ENCODE peak calls at places on chromosomes 5 and 9, in nine cellular contexts. One of them, this sample, is unnamed.

GRCh38 chr5:33180900-33181299 is 259.9 kb upstream of the TARS1 start:
- DNase-seq in IMR-90: peak; percentile 70
- DNase-seq in HCT116: peak; percentile 28
- DNase-seq in A673: peak; percentile 25
- DNase-seq in foreskin keratinocyte: no peak
- DNase-seq in CD8-positive, alpha-beta T cell: no peak
- DNase-seq in lung: no peak
- DNase-seq in psoas muscle: no peak
- DNase-seq in neural progenitor cell: peak; percentile 26
- DNase-seq in this sample: no peak

GRCh38 chr9:137876781-137877386 is 698 bp upstream of the CACNA1B start:
- DNase-seq in psoas muscle: no peak
- DNase-seq in A673: no peak
- DNase-seq in CD8-positive, alpha-beta T cell: no peak
- DNase-seq in neural progenitor cell: no peak
- DNase-seq in lung: no peak
- DNase-seq in HCT116: no peak
- DNase-seq in IMR-90: no peak
- DNase-seq in foreskin keratinocyte: no peak
- DNase-seq in this sample: no peak

GRCh38 chr5:138754699-138755057 is 1.5 kb downstream of the CTNNA1 start:
- DNase-seq in psoas muscle: no peak
- DNase-seq in foreskin keratinocyte: no peak
- DNase-seq in neural progenitor cell: no peak
- DNase-seq in lung: no peak
- DNase-seq in CD8-positive, alpha-beta T cell: no peak
- DNase-seq in HCT116: peak; percentile 39
- DNase-seq in A673: no peak
- DNase-seq in IMR-90: no peak
- DNase-seq in this sample: peak; percentile 62

GRCh38 chr5:132238169-132238744 is 10.6 kb upstream of the P4HA2 start:
- DNase-seq in lung: peak; percentile 77
- DNase-seq in foreskin keratinocyte: no peak
- DNase-seq in IMR-90: peak; percentile 68
- DNase-seq in neural progenitor cell: peak; percentile 70
- DNase-seq in HCT116: no peak
- DNase-seq in CD8-positive, alpha-beta T cell: peak; percentile 54
- DNase-seq in A673: peak; percentile 74
- DNase-seq in psoas muscle: peak; percentile 70
- DNase-seq in this sample: peak; percentile 82

GRCh38 chr5:50814541-50814940 is 148.1 kb downstream of the PARP8 start:
- DNase-seq in foreskin keratinocyte: no peak
- DNase-seq in IMR-90: no peak
- DNase-seq in lung: no peak
- DNase-seq in HCT116: no peak
- DNase-seq in CD8-positive, alpha-beta T cell: no peak
- DNase-seq in neural progenitor cell: no peak
- DNase-seq in psoas muscle: no peak
- DNase-seq in A673: no peak
- DNase-seq in this sample: no peak

GRCh38 chr9:121744002-121744686 is 92.7 kb downstream of the DAB2IP start:
- DNase-seq in lung: no peak
- DNase-seq in IMR-90: peak; percentile 43
- DNase-seq in CD8-positive, alpha-beta T cell: no peak
- DNase-seq in neural progenitor cell: peak; percentile 46
- DNase-seq in psoas muscle: peak; percentile 65
- DNase-seq in A673: peak; percentile 44
- DNase-seq in HCT116: no peak
- DNase-seq in foreskin keratinocyte: no peak
- DNase-seq in this sample: peak; percentile 71

GRCh38 chr5:134992148-134992547 is 24.4 kb downstream of the CATSPER3 start:
- DNase-seq in lung: no peak
- DNase-seq in A673: no peak
- DNase-seq in CD8-positive, alpha-beta T cell: no peak
- DNase-seq in psoas muscle: no peak
- DNase-seq in foreskin keratinocyte: no peak
- DNase-seq in HCT116: no peak
- DNase-seq in neural progenitor cell: no peak
- DNase-seq in IMR-90: no peak
- DNase-seq in this sample: no peak

GRCh38 chr5:119417891-119418781 is 34.2 kb upstream of the HSD17B4 start:
- DNase-seq in lung: no peak
- DNase-seq in A673: peak; percentile 79
- DNase-seq in IMR-90: peak; percentile 76
- DNase-seq in HCT116: no peak
- DNase-seq in psoas muscle: no peak
- DNase-seq in CD8-positive, alpha-beta T cell: no peak
- DNase-seq in foreskin keratinocyte: no peak
- DNase-seq in neural progenitor cell: peak; percentile 27
- DNase-seq in this sample: no peak

GRCh38 chr9:69071059-69071458 is 35.5 kb downstream of the FXN start:
- DNase-seq in neural progenitor cell: no peak
- DNase-seq in CD8-positive, alpha-beta T cell: no peak
- DNase-seq in A673: no peak
- DNase-seq in HCT116: no peak
- DNase-seq in IMR-90: no peak
- DNase-seq in lung: no peak
- DNase-seq in psoas muscle: no peak
- DNase-seq in foreskin keratinocyte: no peak
- DNase-seq in this sample: no peak

GRCh38 chr5:38783011-38783551 is 62.7 kb upstream of the OSMR start:
- DNase-seq in lung: no peak
- DNase-seq in CD8-positive, alpha-beta T cell: no peak
- DNase-seq in HCT116: no peak
- DNase-seq in neural progenitor cell: no peak
- DNase-seq in foreskin keratinocyte: no peak
- DNase-seq in IMR-90: peak; percentile 95
- DNase-seq in psoas muscle: no peak
- DNase-seq in A673: peak; percentile 82
- DNase-seq in this sample: no peak

GRCh38 chr5:111411321-111411720 is 101.0 kb downstream of the STARD4 start:
- DNase-seq in CD8-positive, alpha-beta T cell: no peak
- DNase-seq in HCT116: no peak
- DNase-seq in neural progenitor cell: no peak
- DNase-seq in psoas muscle: no peak
- DNase-seq in A673: no peak
- DNase-seq in lung: no peak
- DNase-seq in IMR-90: peak; percentile 49
- DNase-seq in foreskin keratinocyte: peak; percentile 34
- DNase-seq in this sample: no peak

GRCh38 chr9:110835859-110836271 is 167.3 kb downstream of the MUSK start:
- DNase-seq in psoas muscle: no peak
- DNase-seq in A673: no peak
- DNase-seq in neural progenitor cell: no peak
- DNase-seq in lung: no peak
- DNase-seq in foreskin keratinocyte: no peak
- DNase-seq in CD8-positive, alpha-beta T cell: no peak
- DNase-seq in HCT116: no peak
- DNase-seq in IMR-90: peak; percentile 61
- DNase-seq in this sample: no peak
- H3K27ac ChIP-seq in psoas muscle: no peak overlapping the region
- H3K27ac ChIP-seq in A673: no peak overlapping the region
- H3K27ac ChIP-seq in neural progenitor cell: no peak overlapping the region
- H3K27ac ChIP-seq in lung: no peak overlapping the region
- H3K27ac ChIP-seq in foreskin keratinocyte: no peak overlapping the region
- H3K27ac ChIP-seq in CD8-positive, alpha-beta T cell: no peak overlapping the region
- H3K27ac ChIP-seq in HCT116: no peak overlapping the region
- H3K27ac ChIP-seq in IMR-90: peak overlapping the region; percentile 97
- H3K27ac ChIP-seq in this sample: no peak overlapping the region

GRCh38 chr9:115946530-115946929 is 207.1 kb upstream of the PAPPA start:
- DNase-seq in HCT116: no peak
- DNase-seq in foreskin keratinocyte: no peak
- DNase-seq in CD8-positive, alpha-beta T cell: no peak
- DNase-seq in IMR-90: no peak
- DNase-seq in lung: no peak
- DNase-seq in neural progenitor cell: no peak
- DNase-seq in A673: no peak
- DNase-seq in psoas muscle: no peak
- DNase-seq in this sample: no peak

GRCh38 chr9:115945009-115945431 is 208.6 kb upstream of the PAPPA start:
- DNase-seq in A673: no peak
- DNase-seq in CD8-positive, alpha-beta T cell: no peak
- DNase-seq in HCT116: no peak
- DNase-seq in lung: no peak
- DNase-seq in foreskin keratinocyte: no peak
- DNase-seq in psoas muscle: no peak
- DNase-seq in neural progenitor cell: no peak
- DNase-seq in IMR-90: peak; percentile 20
- DNase-seq in this sample: no peak

GRCh38 chr9:115943591-115944165 is 209.9 kb upstream of the PAPPA start:
- DNase-seq in neural progenitor cell: no peak
- DNase-seq in IMR-90: no peak
- DNase-seq in psoas muscle: no peak
- DNase-seq in A673: no peak
- DNase-seq in HCT116: no peak
- DNase-seq in CD8-positive, alpha-beta T cell: no peak
- DNase-seq in lung: no peak
- DNase-seq in foreskin keratinocyte: no peak
- DNase-seq in this sample: no peak

GRCh38 chr9:115941561-115942315 is 211.9 kb upstream of the PAPPA start:
- DNase-seq in neural progenitor cell: no peak
- DNase-seq in HCT116: no peak
- DNase-seq in psoas muscle: no peak
- DNase-seq in lung: no peak
- DNase-seq in CD8-positive, alpha-beta T cell: no peak
- DNase-seq in A673: no peak
- DNase-seq in foreskin keratinocyte: peak; percentile 76
- DNase-seq in IMR-90: peak; percentile 82
- DNase-seq in this sample: no peak

DNA sequence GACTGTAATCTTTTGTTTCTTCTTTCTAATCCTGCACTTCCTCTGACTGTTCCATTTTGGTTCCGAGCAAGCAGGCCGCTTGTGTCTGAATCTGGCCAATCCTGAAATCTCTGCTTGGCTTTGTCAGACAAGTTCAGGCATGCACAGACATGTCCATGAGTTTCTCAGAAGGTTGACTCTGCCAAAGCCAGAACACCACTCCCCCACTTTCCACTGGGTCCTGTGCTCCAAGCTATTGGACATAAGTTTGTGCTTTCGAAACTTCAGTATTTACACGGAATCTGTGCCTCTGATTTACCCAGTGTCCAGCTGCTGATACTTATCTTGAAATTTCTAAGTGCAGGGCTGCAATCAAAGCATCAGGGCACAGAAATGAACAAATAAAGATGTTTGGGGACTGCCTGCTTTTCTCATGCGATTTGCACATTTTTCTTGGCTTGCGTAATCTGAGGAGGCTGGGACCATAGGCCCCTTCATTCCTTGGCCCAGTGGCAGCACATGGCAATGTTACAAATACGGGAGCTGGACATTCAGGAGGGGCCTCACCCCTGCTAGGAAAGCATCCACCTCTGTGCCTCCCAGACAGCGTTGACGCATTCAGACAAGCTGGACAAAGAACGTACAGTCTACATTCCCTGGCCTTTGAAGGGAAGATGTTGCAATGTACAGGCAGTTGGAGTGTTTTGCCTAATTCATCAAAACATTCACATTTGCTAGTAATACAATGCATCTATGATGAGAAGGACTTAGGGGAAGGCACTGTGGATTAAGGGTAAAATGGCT is 209.2 kb upstream of the PAPPA start:
- DNase-seq in neural progenitor cell: peak; percentile 4
- DNase-seq in foreskin keratinocyte: peak; percentile 81
- DNase-seq in lung: peak; percentile 70
- DNase-seq in HCT116: no peak
- DNase-seq in psoas muscle: peak; percentile 82
- DNase-seq in CD8-positive, alpha-beta T cell: no peak
- DNase-seq in IMR-90: peak; percentile 100
- DNase-seq in A673: peak; percentile 77
- DNase-seq in this sample: peak; percentile 90
- H3K4me1 ChIP-seq in neural progenitor cell: peaks cover 9% of the 10 kb centered on the region
- H3K4me1 ChIP-seq in foreskin keratinocyte: peaks cover 44% of the 10 kb centered on the region
- H3K4me1 ChIP-seq in lung: no peaks in the 10 kb centered on the region
- H3K4me1 ChIP-seq in HCT116: peaks cover 6% of the 10 kb centered on the region
- H3K4me1 ChIP-seq in psoas muscle: no peaks in the 10 kb centered on the region
- H3K4me1 ChIP-seq in CD8-positive, alpha-beta T cell: no peaks in the 10 kb centered on the region
- H3K4me1 ChIP-seq in IMR-90: peaks cover 25% of the 10 kb centered on the region
- H3K4me1 ChIP-seq in A673: peaks cover 24% of the 10 kb centered on the region
- H3K4me1 ChIP-seq in this sample: no peaks in the 10 kb centered on the region

GRCh38 chr9:136365775-136366223 is 2.3 kb upstream of the DNLZ start:
- DNase-seq in neural progenitor cell: no peak
- DNase-seq in A673: no peak
- DNase-seq in CD8-positive, alpha-beta T cell: no peak
- DNase-seq in HCT116: no peak
- DNase-seq in IMR-90: no peak
- DNase-seq in lung: no peak
- DNase-seq in psoas muscle: no peak
- DNase-seq in foreskin keratinocyte: no peak
- DNase-seq in this sample: no peak
- H3K27ac ChIP-seq in neural progenitor cell: no peak overlapping the region
- H3K27ac ChIP-seq in A673: no peak overlapping the region
- H3K27ac ChIP-seq in CD8-positive, alpha-beta T cell: no peak overlapping the region
- H3K27ac ChIP-seq in HCT116: no peak overlapping the region
- H3K27ac ChIP-seq in IMR-90: no peak overlapping the region
- H3K27ac ChIP-seq in lung: no peak overlapping the region
- H3K27ac ChIP-seq in psoas muscle: no peak overlapping the region
- H3K27ac ChIP-seq in foreskin keratinocyte: no peak overlapping the region
- H3K27ac ChIP-seq in this sample: no peak overlapping the region

GRCh38 chr5:154771383-154771901 is 16.3 kb downstream of the LARP1 start:
- DNase-seq in neural progenitor cell: peak; percentile 58
- DNase-seq in CD8-positive, alpha-beta T cell: no peak
- DNase-seq in A673: peak; percentile 20
- DNase-seq in IMR-90: peak; percentile 92
- DNase-seq in HCT116: no peak
- DNase-seq in lung: no peak
- DNase-seq in foreskin keratinocyte: no peak
- DNase-seq in psoas muscle: no peak
- DNase-seq in this sample: peak; percentile 40

GRCh38 chr5:154770111-154770510 is 14.9 kb downstream of the LARP1 start:
- DNase-seq in foreskin keratinocyte: no peak
- DNase-seq in IMR-90: no peak
- DNase-seq in CD8-positive, alpha-beta T cell: no peak
- DNase-seq in neural progenitor cell: no peak
- DNase-seq in HCT116: no peak
- DNase-seq in A673: no peak
- DNase-seq in lung: no peak
- DNase-seq in psoas muscle: no peak
- DNase-seq in this sample: no peak

GRCh38 chr5:154768207-154768606 is 13.0 kb downstream of the LARP1 start:
- DNase-seq in neural progenitor cell: no peak
- DNase-seq in HCT116: no peak
- DNase-seq in foreskin keratinocyte: no peak
- DNase-seq in IMR-90: no peak
- DNase-seq in CD8-positive, alpha-beta T cell: no peak
- DNase-seq in lung: no peak
- DNase-seq in A673: no peak
- DNase-seq in psoas muscle: no peak
- DNase-seq in this sample: no peak

GRCh38 chr5:154776167-154776566 is 21.0 kb downstream of the LARP1 start:
- DNase-seq in HCT116: no peak
- DNase-seq in lung: no peak
- DNase-seq in IMR-90: no peak
- DNase-seq in psoas muscle: no peak
- DNase-seq in A673: no peak
- DNase-seq in foreskin keratinocyte: no peak
- DNase-seq in neural progenitor cell: no peak
- DNase-seq in CD8-positive, alpha-beta T cell: no peak
- DNase-seq in this sample: no peak

DNA sequence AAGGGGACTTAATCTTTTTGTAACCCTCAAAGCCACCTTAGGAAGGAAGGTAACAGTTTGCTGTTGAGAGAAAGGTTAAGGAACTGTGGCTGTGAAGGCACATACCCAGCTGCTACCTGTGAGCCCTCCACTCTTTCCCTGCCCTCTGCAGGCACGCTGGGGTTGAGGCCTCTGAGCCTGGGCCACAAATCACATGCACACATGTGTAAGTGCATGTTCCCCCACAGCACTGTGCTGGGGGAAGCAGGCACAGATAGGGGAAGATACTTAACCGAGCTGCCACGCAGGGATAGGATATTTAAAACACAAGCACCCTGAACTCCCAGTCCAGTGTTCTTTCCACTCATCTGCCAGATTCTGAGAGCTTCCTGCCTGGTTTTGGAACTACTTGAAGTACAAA is 18.1 kb downstream of the LARP1 start:
- DNase-seq in A673: no peak
- DNase-seq in psoas muscle: no peak
- DNase-seq in HCT116: no peak
- DNase-seq in foreskin keratinocyte: no peak
- DNase-seq in lung: no peak
- DNase-seq in neural progenitor cell: no peak
- DNase-seq in CD8-positive, alpha-beta T cell: no peak
- DNase-seq in IMR-90: no peak
- DNase-seq in this sample: no peak
- H3K4me1 ChIP-seq in A673: peaks cover 7% of the 10 kb centered on the region
- H3K4me1 ChIP-seq in psoas muscle: peaks cover 95% of the 10 kb centered on the region
- H3K4me1 ChIP-seq in HCT116: peaks cover 50% of the 10 kb centered on the region
- H3K4me1 ChIP-seq in foreskin keratinocyte: peaks cover 10% of the 10 kb centered on the region
- H3K4me1 ChIP-seq in lung: peaks cover 47% of the 10 kb centered on the region
- H3K4me1 ChIP-seq in neural progenitor cell: peaks cover 52% of the 10 kb centered on the region
- H3K4me1 ChIP-seq in CD8-positive, alpha-beta T cell: peaks cover 50% of the 10 kb centered on the region
- H3K4me1 ChIP-seq in IMR-90: peaks cover 17% of the 10 kb centered on the region
- H3K4me1 ChIP-seq in this sample: peaks cover 48% of the 10 kb centered on the region

This sample was measured in tibial artery.